ENCODE peak calls at places on chromosomes 6 and 20, in seven cellular contexts. One of them, this sample, is unnamed.

GRCh38 chr20:11403711-11404110 is 514.0 kb upstream of the BTBD3 start:
- DNase-seq in HCT116: no peak
- DNase-seq in gastrocnemius medialis: no peak
- DNase-seq in A549: no peak
- DNase-seq in body of pancreas: no peak
- DNase-seq in adrenal gland: peak
- DNase-seq in upper lobe of left lung: no peak
- DNase-seq in this sample: no peak

GRCh38 chr6:131966443-131966842 is 15.3 kb upstream of the CCN2 start:
- DNase-seq in HCT116: no peak
- DNase-seq in gastrocnemius medialis: no peak
- DNase-seq in A549: no peak
- DNase-seq in body of pancreas: no peak
- DNase-seq in adrenal gland: no peak
- DNase-seq in upper lobe of left lung: peak
- DNase-seq in this sample: no peak

GRCh38 chr20:17594443-17594842 is 24.6 kb downstream of the DSTN start:
- DNase-seq in HCT116: no peak
- DNase-seq in gastrocnemius medialis: no peak
- DNase-seq in A549: no peak
- DNase-seq in body of pancreas: peak
- DNase-seq in adrenal gland: no peak
- DNase-seq in upper lobe of left lung: peak
- DNase-seq in this sample: peak

GRCh38 chr20:19129306-19129705 is 83.1 kb upstream of the SLC24A3 start:
- DNase-seq in HCT116: no peak
- DNase-seq in gastrocnemius medialis: no peak
- DNase-seq in A549: no peak
- DNase-seq in body of pancreas: no peak
- DNase-seq in adrenal gland: no peak
- DNase-seq in upper lobe of left lung: no peak
- DNase-seq in this sample: no peak

GRCh38 chr20:39264506-39265172 is 302.5 kb downstream of the DHX35 start:
- DNase-seq in HCT116: peak
- DNase-seq in gastrocnemius medialis: peak
- DNase-seq in A549: peak
- DNase-seq in body of pancreas: peak
- DNase-seq in adrenal gland: peak
- DNase-seq in upper lobe of left lung: peak
- DNase-seq in this sample: peak

GRCh38 chr6:37306624-37307222 is 47.1 kb upstream of the RNF8 start:
- DNase-seq in HCT116: no peak
- DNase-seq in gastrocnemius medialis: no peak
- DNase-seq in A549: no peak
- DNase-seq in body of pancreas: no peak
- DNase-seq in adrenal gland: no peak
- DNase-seq in upper lobe of left lung: no peak
- DNase-seq in this sample: no peak

GRCh38 chr6:90284236-90284744 is 12.4 kb downstream of the BACH2 start:
- DNase-seq in HCT116: peak
- DNase-seq in gastrocnemius medialis: peak
- DNase-seq in A549: peak
- DNase-seq in body of pancreas: no peak
- DNase-seq in adrenal gland: peak
- DNase-seq in upper lobe of left lung: no peak
- DNase-seq in this sample: no peak

GRCh38 chr6:144195671-144196070 is 45.4 kb downstream of the STX11 start:
- DNase-seq in HCT116: no peak
- DNase-seq in gastrocnemius medialis: no peak
- DNase-seq in A549: peak
- DNase-seq in body of pancreas: no peak
- DNase-seq in adrenal gland: no peak
- DNase-seq in upper lobe of left lung: no peak
- DNase-seq in this sample: no peak

GRCh38 chr20:4581838-4582237 is 139.9 kb upstream of the PRND start:
- DNase-seq in HCT116: no peak
- DNase-seq in gastrocnemius medialis: no peak
- DNase-seq in A549: no peak
- DNase-seq in body of pancreas: no peak
- DNase-seq in adrenal gland: no peak
- DNase-seq in upper lobe of left lung: no peak
- DNase-seq in this sample: no peak
- TF ChIP-seq CTCF in HCT116: no peak
- TF ChIP-seq CTCF in gastrocnemius medialis: no peak
- TF ChIP-seq CTCF in A549: no peak
- TF ChIP-seq CTCF in body of pancreas: no peak
- TF ChIP-seq CTCF in adrenal gland: no peak
- TF ChIP-seq CTCF in upper lobe of left lung: no peak
- TF ChIP-seq CTCF in this sample: no peak

GRCh38 chr20:63740501-63741353 is 1.2 kb downstream of the SLC2A4RG start:
- DNase-seq in HCT116: peak
- DNase-seq in gastrocnemius medialis: peak
- DNase-seq in A549: peak
- DNase-seq in body of pancreas: peak
- DNase-seq in adrenal gland: peak
- DNase-seq in upper lobe of left lung: peak
- DNase-seq in this sample: peak
- TF ChIP-seq POLR2A in HCT116: no peak
- TF ChIP-seq POLR2A in gastrocnemius medialis: peak
- TF ChIP-seq POLR2A in A549: peak
- TF ChIP-seq POLR2A in body of pancreas: peak
- TF ChIP-seq POLR2A in adrenal gland: no peak
- TF ChIP-seq POLR2A in upper lobe of left lung: peak
- TF ChIP-seq POLR2A in this sample: no peak

GRCh38 chr6:35321091-35321490 is 21.3 kb upstream of the PPARD start:
- DNase-seq in HCT116: no peak
- DNase-seq in gastrocnemius medialis: no peak
- DNase-seq in A549: no peak
- DNase-seq in body of pancreas: no peak
- DNase-seq in adrenal gland: no peak
- DNase-seq in upper lobe of left lung: no peak
- DNase-seq in this sample: no peak
- H3K4me3 ChIP-seq in HCT116: no peak
- H3K4me3 ChIP-seq in gastrocnemius medialis: no peak
- H3K4me3 ChIP-seq in A549: no peak
- H3K4me3 ChIP-seq in body of pancreas: no peak
- H3K4me3 ChIP-seq in adrenal gland: no peak
- H3K4me3 ChIP-seq in upper lobe of left lung: no peak
- H3K4me3 ChIP-seq in this sample: no peak

DNA sequence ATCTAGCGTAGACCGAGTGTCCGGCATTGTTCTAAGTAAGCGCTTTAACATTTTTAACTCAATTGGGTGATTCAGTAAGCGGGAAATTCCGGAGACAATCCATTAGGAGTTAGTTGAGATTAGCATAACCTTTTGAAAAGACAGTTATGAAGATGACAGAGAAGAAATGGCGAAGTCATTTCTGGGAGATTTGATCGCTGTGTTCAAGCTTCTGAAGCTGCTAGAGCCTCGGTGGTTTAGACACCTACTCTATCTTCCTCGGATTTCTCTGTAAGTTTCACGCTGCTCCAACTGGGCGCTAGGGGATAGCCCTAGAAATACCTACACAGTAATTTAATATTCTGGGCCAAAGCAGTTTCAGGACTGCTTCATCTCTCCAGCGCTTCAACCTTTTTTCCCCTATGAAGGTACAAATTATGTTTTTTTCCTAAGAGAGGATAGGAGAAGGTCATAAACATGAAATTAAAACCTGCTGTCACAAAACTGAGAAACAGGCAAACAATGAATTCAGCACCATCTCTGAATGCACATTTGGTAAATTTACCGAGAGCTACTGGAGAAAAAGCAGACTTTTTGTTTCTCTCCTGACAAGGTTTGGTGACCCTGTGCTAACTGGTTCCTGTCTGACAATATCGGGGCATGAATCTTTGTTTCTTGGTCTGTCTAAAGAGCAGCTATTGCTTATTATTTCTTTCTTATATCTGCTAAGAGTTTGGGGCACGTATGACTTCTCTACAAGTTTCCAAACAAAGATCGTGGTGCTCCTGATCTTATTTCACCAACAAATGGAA is 22.4 kb downstream of the ZNF311 start:
- DNase-seq in HCT116: no peak
- DNase-seq in gastrocnemius medialis: no peak
- DNase-seq in A549: peak
- DNase-seq in body of pancreas: no peak
- DNase-seq in adrenal gland: peak
- DNase-seq in upper lobe of left lung: no peak
- DNase-seq in this sample: no peak
- TF ChIP-seq CTCF in HCT116: no peak
- TF ChIP-seq CTCF in gastrocnemius medialis: no peak
- TF ChIP-seq CTCF in A549: no peak
- TF ChIP-seq CTCF in body of pancreas: no peak
- TF ChIP-seq CTCF in adrenal gland: no peak
- TF ChIP-seq CTCF in upper lobe of left lung: no peak
- TF ChIP-seq CTCF in this sample: no peak

GRCh38 chr6:39820553-39820952 is 28.4 kb downstream of the DAAM2 start:
- DNase-seq in HCT116: no peak
- DNase-seq in gastrocnemius medialis: no peak
- DNase-seq in A549: no peak
- DNase-seq in body of pancreas: no peak
- DNase-seq in adrenal gland: no peak
- DNase-seq in upper lobe of left lung: no peak
- DNase-seq in this sample: no peak

GRCh38 chr6:39819676-39820075 is 27.5 kb downstream of the DAAM2 start:
- DNase-seq in HCT116: no peak
- DNase-seq in gastrocnemius medialis: no peak
- DNase-seq in A549: no peak
- DNase-seq in body of pancreas: no peak
- DNase-seq in adrenal gland: no peak
- DNase-seq in upper lobe of left lung: no peak
- DNase-seq in this sample: no peak

GRCh38 chr6:39821014-39821738 is 29.0 kb downstream of the DAAM2 start:
- DNase-seq in HCT116: no peak
- DNase-seq in gastrocnemius medialis: peak
- DNase-seq in A549: no peak
- DNase-seq in body of pancreas: no peak
- DNase-seq in adrenal gland: no peak
- DNase-seq in upper lobe of left lung: peak
- DNase-seq in this sample: no peak

GRCh38 chr6:39824030-39824926 is 32.1 kb downstream of the DAAM2 start:
- DNase-seq in HCT116: no peak
- DNase-seq in gastrocnemius medialis: peak
- DNase-seq in A549: no peak
- DNase-seq in body of pancreas: no peak
- DNase-seq in adrenal gland: no peak
- DNase-seq in upper lobe of left lung: no peak
- DNase-seq in this sample: no peak

DNA sequence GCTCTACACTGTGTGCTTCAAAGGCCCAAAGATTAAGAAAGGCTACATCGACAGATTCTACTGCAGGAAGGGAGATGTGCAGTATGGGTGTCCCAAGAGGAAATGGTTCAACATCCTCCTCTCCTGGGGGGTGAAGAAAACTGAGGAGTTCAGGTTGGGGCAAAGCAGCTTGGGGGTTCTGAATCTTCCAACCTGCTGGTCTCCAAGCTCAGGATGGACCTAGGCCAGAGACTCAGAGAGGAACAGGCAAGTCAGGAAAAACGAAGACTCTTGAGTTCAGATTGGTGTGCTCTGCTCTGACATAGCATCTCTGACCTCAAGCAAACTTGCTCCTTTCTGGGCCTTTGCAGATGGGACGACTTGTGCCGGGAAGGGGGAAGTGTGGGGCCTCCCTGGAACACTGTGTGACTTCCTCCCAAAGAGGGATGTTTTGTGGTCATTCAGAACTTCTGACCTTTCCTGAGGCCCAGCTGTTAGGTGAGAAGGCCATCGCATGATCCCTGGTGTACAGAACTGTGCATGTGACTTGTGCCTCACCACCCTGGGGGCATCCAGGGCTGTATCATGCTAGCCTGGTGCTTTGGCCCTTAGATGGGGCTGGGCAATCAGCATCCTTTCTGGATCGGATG is 31.1 kb downstream of the DAAM2 start:
- DNase-seq in HCT116: no peak
- DNase-seq in gastrocnemius medialis: peak
- DNase-seq in A549: no peak
- DNase-seq in body of pancreas: no peak
- DNase-seq in adrenal gland: peak
- DNase-seq in upper lobe of left lung: peak
- DNase-seq in this sample: peak
- TF ChIP-seq POLR2A in HCT116: no peak
- TF ChIP-seq POLR2A in gastrocnemius medialis: peak
- TF ChIP-seq POLR2A in A549: no peak
- TF ChIP-seq POLR2A in body of pancreas: peak
- TF ChIP-seq POLR2A in adrenal gland: peak
- TF ChIP-seq POLR2A in upper lobe of left lung: peak
- TF ChIP-seq POLR2A in this sample: no peak

GRCh38 chr20:32973077-32973717 is 31.0 kb downstream of the SUN5 start:
- DNase-seq in HCT116: no peak
- DNase-seq in gastrocnemius medialis: no peak
- DNase-seq in A549: no peak
- DNase-seq in body of pancreas: no peak
- DNase-seq in adrenal gland: no peak
- DNase-seq in upper lobe of left lung: no peak
- DNase-seq in this sample: no peak

GRCh38 chr20:32970115-32970972 is 33.9 kb downstream of the SUN5 start:
- DNase-seq in HCT116: no peak
- DNase-seq in gastrocnemius medialis: no peak
- DNase-seq in A549: no peak
- DNase-seq in body of pancreas: no peak
- DNase-seq in adrenal gland: no peak
- DNase-seq in upper lobe of left lung: no peak
- DNase-seq in this sample: no peak

GRCh38 chr20:32970973-32971300 is 33.3 kb downstream of the SUN5 start:
- DNase-seq in HCT116: no peak
- DNase-seq in gastrocnemius medialis: no peak
- DNase-seq in A549: no peak
- DNase-seq in body of pancreas: no peak
- DNase-seq in adrenal gland: no peak
- DNase-seq in upper lobe of left lung: no peak
- DNase-seq in this sample: peak

GRCh38 chr20:32972181-32973076 is 31.8 kb downstream of the SUN5 start:
- DNase-seq in HCT116: no peak
- DNase-seq in gastrocnemius medialis: no peak
- DNase-seq in A549: no peak
- DNase-seq in body of pancreas: no peak
- DNase-seq in adrenal gland: no peak
- DNase-seq in upper lobe of left lung: no peak
- DNase-seq in this sample: peak

DNA sequence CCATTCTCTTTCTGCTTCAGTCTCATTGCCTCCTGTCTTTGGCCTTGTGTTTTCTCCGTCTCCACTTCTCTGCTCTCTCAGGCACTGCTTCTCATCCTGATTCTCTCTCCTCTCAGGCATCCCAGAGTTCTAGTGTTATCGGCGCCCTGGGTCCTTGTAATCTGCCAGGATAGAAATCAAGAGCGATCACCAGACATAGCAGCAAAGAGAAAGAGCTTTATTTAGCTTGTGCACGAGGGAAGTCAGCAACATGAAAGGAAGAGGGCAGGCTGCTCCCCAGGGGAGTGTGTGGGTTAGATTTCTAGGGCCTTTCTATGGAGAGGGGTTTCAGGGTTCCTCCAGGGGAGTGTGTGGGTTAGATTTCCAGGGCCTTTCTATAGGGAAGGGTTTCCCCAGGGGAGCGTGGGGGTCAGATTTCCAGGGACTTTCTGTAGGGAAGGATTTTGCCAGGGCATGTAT is 32.5 kb downstream of the SUN5 start:
- DNase-seq in HCT116: no peak
- DNase-seq in gastrocnemius medialis: no peak
- DNase-seq in A549: no peak
- DNase-seq in body of pancreas: no peak
- DNase-seq in adrenal gland: no peak
- DNase-seq in upper lobe of left lung: no peak
- DNase-seq in this sample: peak
- H3K4me3 ChIP-seq in HCT116: no peak
- H3K4me3 ChIP-seq in gastrocnemius medialis: no peak
- H3K4me3 ChIP-seq in A549: no peak
- H3K4me3 ChIP-seq in body of pancreas: no peak
- H3K4me3 ChIP-seq in adrenal gland: no peak
- H3K4me3 ChIP-seq in upper lobe of left lung: no peak
- H3K4me3 ChIP-seq in this sample: no peak

GRCh38 chr6:145895802-145896201 is 68.4 kb downstream of the SHPRH start:
- DNase-seq in HCT116: no peak
- DNase-seq in gastrocnemius medialis: no peak
- DNase-seq in A549: no peak
- DNase-seq in body of pancreas: no peak
- DNase-seq in adrenal gland: no peak
- DNase-seq in upper lobe of left lung: no peak
- DNase-seq in this sample: no peak
- TF ChIP-seq CTCF in HCT116: peak
- TF ChIP-seq CTCF in gastrocnemius medialis: no peak
- TF ChIP-seq CTCF in A549: peak
- TF ChIP-seq CTCF in body of pancreas: no peak
- TF ChIP-seq CTCF in adrenal gland: no peak
- TF ChIP-seq CTCF in upper lobe of left lung: no peak
- TF ChIP-seq CTCF in this sample: no peak